ENCODE peak calls at places on chromosomes 5 and 9, in seven cellular contexts. One of them, this sample, is unnamed.

GRCh38 chr9:90000925-90001324 is 396.1 kb downstream of the GADD45G start:
- DNase-seq in GM12878: no peak
- DNase-seq in SK-N-SH: no peak
- DNase-seq in HepG2: no peak
- DNase-seq in K562: no peak
- DNase-seq in HCT116: no peak
- DNase-seq in H1: no peak
- DNase-seq in this sample: no peak

GRCh38 chr5:106306313-106307028 is 1364.3 kb downstream of the EFNA5 start:
- DNase-seq in H1: no peak
- DNase-seq in HCT116: no peak
- DNase-seq in GM12878: no peak
- DNase-seq in HepG2: no peak
- DNase-seq in SK-N-SH: no peak
- DNase-seq in K562: no peak
- DNase-seq in this sample: no peak

GRCh38 chr5:175590471-175590881 is 67.4 kb upstream of the HRH2 start:
- DNase-seq in HCT116: no peak
- DNase-seq in HepG2: no peak
- DNase-seq in SK-N-SH: no peak
- DNase-seq in K562: no peak
- DNase-seq in GM12878: no peak
- DNase-seq in H1: no peak
- DNase-seq in this sample: no peak

GRCh38 chr5:138632900-138633489 is 57.8 kb upstream of the HSPA9 start:
- DNase-seq in SK-N-SH: peak
- DNase-seq in K562: peak
- DNase-seq in H1: peak
- DNase-seq in GM12878: peak
- DNase-seq in HepG2: peak
- DNase-seq in HCT116: peak
- DNase-seq in this sample: peak

GRCh38 chr5:111083323-111083722 is 8.8 kb upstream of the WDR36 start:
- DNase-seq in HCT116: no peak
- DNase-seq in SK-N-SH: no peak
- DNase-seq in GM12878: no peak
- DNase-seq in H1: no peak
- DNase-seq in HepG2: no peak
- DNase-seq in K562: no peak
- DNase-seq in this sample: no peak

GRCh38 chr5:151757233-151758140 is 944 bp downstream of the ATOX1 start:
- DNase-seq in SK-N-SH: no peak
- DNase-seq in HepG2: no peak
- DNase-seq in HCT116: no peak
- DNase-seq in H1: no peak
- DNase-seq in GM12878: no peak
- DNase-seq in K562: peak
- DNase-seq in this sample: no peak

GRCh38 chr9:131885144-131885609 is 145.3 kb upstream of the RAPGEF1 start:
- DNase-seq in H1: no peak
- DNase-seq in HepG2: no peak
- DNase-seq in K562: no peak
- DNase-seq in HCT116: no peak
- DNase-seq in SK-N-SH: peak
- DNase-seq in GM12878: no peak
- DNase-seq in this sample: no peak

GRCh38 chr5:163509288-163510040 is 4.0 kb downstream of the MAT2B start:
- DNase-seq in HCT116: no peak
- DNase-seq in SK-N-SH: no peak
- DNase-seq in K562: no peak
- DNase-seq in HepG2: peak
- DNase-seq in H1: no peak
- DNase-seq in GM12878: no peak
- DNase-seq in this sample: no peak

GRCh38 chr5:173778784-173779304 is 109.3 kb upstream of the CPEB4 start:
- DNase-seq in HCT116: no peak
- DNase-seq in SK-N-SH: no peak
- DNase-seq in HepG2: no peak
- DNase-seq in K562: no peak
- DNase-seq in GM12878: no peak
- DNase-seq in H1: no peak
- DNase-seq in this sample: no peak

GRCh38 chr9:23088932-23089364 is 642.3 kb downstream of the DMRTA1 start:
- DNase-seq in SK-N-SH: no peak
- DNase-seq in H1: peak
- DNase-seq in GM12878: no peak
- DNase-seq in HepG2: no peak
- DNase-seq in K562: no peak
- DNase-seq in HCT116: no peak
- DNase-seq in this sample: peak

GRCh38 chr9:6942406-6942805 is 184.6 kb downstream of the KDM4C start:
- DNase-seq in K562: no peak
- DNase-seq in H1: no peak
- DNase-seq in GM12878: no peak
- DNase-seq in HepG2: no peak
- DNase-seq in SK-N-SH: no peak
- DNase-seq in HCT116: no peak
- DNase-seq in this sample: no peak

GRCh38 chr5:178153530-178154340 is at the start of gene NHP2:
- DNase-seq in K562: peak
- DNase-seq in HepG2: peak
- DNase-seq in H1: peak
- DNase-seq in GM12878: peak
- DNase-seq in SK-N-SH: peak
- DNase-seq in HCT116: peak
- DNase-seq in this sample: peak

GRCh38 chr5:139930406-139930805 is 112.7 kb downstream of the NRG2 start:
- DNase-seq in GM12878: no peak
- DNase-seq in H1: no peak
- DNase-seq in HepG2: no peak
- DNase-seq in HCT116: no peak
- DNase-seq in SK-N-SH: no peak
- DNase-seq in K562: no peak
- DNase-seq in this sample: no peak
- TF ChIP-seq YY1 in GM12878: no peak
- TF ChIP-seq YY1 in H1: no peak
- TF ChIP-seq YY1 in HepG2: no peak
- TF ChIP-seq YY1 in HCT116: no peak
- TF ChIP-seq YY1 in SK-N-SH: no peak
- TF ChIP-seq YY1 in K562: no peak
- TF ChIP-seq YY1 in this sample: no peak

GRCh38 chr9:27329292-27329691 is 32.3 kb upstream of the EQTN start:
- DNase-seq in K562: no peak
- DNase-seq in GM12878: no peak
- DNase-seq in HCT116: no peak
- DNase-seq in SK-N-SH: no peak
- DNase-seq in H1: no peak
- DNase-seq in HepG2: no peak
- DNase-seq in this sample: no peak
- TF ChIP-seq YY1 in K562: no peak
- TF ChIP-seq YY1 in GM12878: no peak
- TF ChIP-seq YY1 in HCT116: no peak
- TF ChIP-seq YY1 in SK-N-SH: no peak
- TF ChIP-seq YY1 in H1: no peak
- TF ChIP-seq YY1 in HepG2: no peak
- TF ChIP-seq YY1 in this sample: no peak

GRCh38 chr9:72753261-72753893 is 199.5 kb downstream of the ALDH1A1 start:
- DNase-seq in SK-N-SH: no peak
- DNase-seq in H1: no peak
- DNase-seq in HepG2: no peak
- DNase-seq in K562: no peak
- DNase-seq in HCT116: no peak
- DNase-seq in GM12878: no peak
- DNase-seq in this sample: no peak
- TF ChIP-seq YY1 in SK-N-SH: no peak
- TF ChIP-seq YY1 in H1: no peak
- TF ChIP-seq YY1 in HepG2: no peak
- TF ChIP-seq YY1 in K562: no peak
- TF ChIP-seq YY1 in HCT116: no peak
- TF ChIP-seq YY1 in GM12878: no peak
- TF ChIP-seq YY1 in this sample: no peak

GRCh38 chr9:29289365-29289764 is 1716.1 kb upstream of the C9orf72 start:
- DNase-seq in K562: no peak
- DNase-seq in GM12878: no peak
- DNase-seq in HepG2: no peak
- DNase-seq in H1: no peak
- DNase-seq in SK-N-SH: no peak
- DNase-seq in HCT116: no peak
- DNase-seq in this sample: no peak

GRCh38 chr9:29290519-29290918 is 1717.2 kb upstream of the C9orf72 start:
- DNase-seq in HepG2: no peak
- DNase-seq in HCT116: no peak
- DNase-seq in K562: no peak
- DNase-seq in H1: no peak
- DNase-seq in SK-N-SH: no peak
- DNase-seq in GM12878: no peak
- DNase-seq in this sample: no peak

DNA sequence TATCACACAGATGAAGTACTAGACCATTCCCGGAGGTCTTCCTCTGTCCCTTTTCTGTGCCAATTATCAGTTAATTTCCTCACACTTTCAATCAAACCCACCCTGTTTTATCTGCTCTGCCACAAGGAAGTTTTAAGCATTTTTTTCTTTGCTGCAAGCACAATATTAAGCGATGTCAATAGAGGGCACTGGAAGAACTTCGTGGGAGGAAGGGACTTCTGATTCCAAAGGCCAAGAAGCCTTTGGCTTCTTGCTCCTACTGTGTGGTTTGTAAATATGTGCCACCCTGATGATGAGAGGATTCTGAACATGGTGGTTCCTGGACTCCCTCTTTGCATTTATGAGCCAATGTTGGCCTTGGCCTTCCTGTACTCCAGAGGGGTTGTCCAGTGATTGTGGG is 1712.5 kb upstream of the C9orf72 start:
- DNase-seq in HCT116: no peak
- DNase-seq in SK-N-SH: no peak
- DNase-seq in HepG2: no peak
- DNase-seq in K562: no peak
- DNase-seq in H1: peak
- DNase-seq in GM12878: no peak
- DNase-seq in this sample: peak
- TF ChIP-seq YY1 in HCT116: no peak
- TF ChIP-seq YY1 in SK-N-SH: no peak
- TF ChIP-seq YY1 in HepG2: no peak
- TF ChIP-seq YY1 in K562: no peak
- TF ChIP-seq YY1 in H1: no peak
- TF ChIP-seq YY1 in GM12878: no peak
- TF ChIP-seq YY1 in this sample: no peak

GRCh38 chr9:13586726-13587392 is 307.4 kb upstream of the MPDZ start:
- DNase-seq in K562: no peak
- DNase-seq in HepG2: no peak
- DNase-seq in H1: no peak
- DNase-seq in HCT116: no peak
- DNase-seq in GM12878: no peak
- DNase-seq in SK-N-SH: no peak
- DNase-seq in this sample: no peak

GRCh38 chr9:13589044-13589737 is 309.7 kb upstream of the MPDZ start:
- DNase-seq in H1: no peak
- DNase-seq in HCT116: no peak
- DNase-seq in GM12878: no peak
- DNase-seq in K562: no peak
- DNase-seq in SK-N-SH: no peak
- DNase-seq in HepG2: no peak
- DNase-seq in this sample: no peak

GRCh38 chr9:13587581-13587980 is 308.1 kb upstream of the MPDZ start:
- DNase-seq in SK-N-SH: no peak
- DNase-seq in GM12878: no peak
- DNase-seq in H1: no peak
- DNase-seq in HCT116: no peak
- DNase-seq in K562: no peak
- DNase-seq in HepG2: no peak
- DNase-seq in this sample: no peak

DNA sequence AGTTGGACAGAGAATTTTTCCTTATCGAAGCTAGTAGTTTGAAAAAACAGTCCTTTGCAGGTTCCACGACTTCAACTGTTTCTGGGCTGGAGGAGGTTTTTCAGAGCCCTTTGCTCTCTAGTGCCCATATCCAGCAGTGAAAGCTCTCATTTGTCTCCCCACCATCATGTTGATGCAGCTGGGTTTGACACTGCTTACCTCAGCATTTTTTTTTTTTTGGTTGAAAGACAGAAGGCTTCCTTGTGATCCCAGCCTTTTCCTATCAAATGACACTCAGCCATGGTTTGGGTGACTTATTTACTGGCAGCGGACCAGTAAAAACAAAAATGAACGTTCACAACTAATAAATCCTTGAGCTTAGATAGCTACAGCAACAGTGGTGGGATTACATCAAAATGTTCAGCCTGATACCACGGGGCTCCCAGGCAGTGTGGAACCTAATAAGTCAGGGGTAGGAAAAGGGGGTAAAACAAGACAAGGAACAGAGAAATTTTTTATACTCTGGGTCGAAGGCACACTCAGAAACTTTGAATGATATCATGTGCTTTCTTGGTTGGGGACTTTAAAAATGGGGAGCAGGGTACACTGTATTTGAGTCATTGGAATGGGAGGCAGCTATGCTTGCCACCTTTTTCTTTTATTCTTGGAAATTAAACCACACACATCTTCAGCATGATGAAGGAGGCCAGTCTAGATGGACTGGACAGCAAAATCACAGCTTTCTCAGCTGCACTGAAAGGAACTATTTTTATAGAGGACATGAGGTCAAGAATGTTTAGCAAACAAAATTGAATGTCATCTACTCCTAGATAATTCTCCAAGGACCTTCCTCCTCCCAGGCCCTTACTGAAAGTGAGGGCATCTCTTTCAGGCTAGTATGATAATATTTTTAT is 308.9 kb upstream of the MPDZ start:
- DNase-seq in K562: no peak
- DNase-seq in HepG2: no peak
- DNase-seq in SK-N-SH: no peak
- DNase-seq in GM12878: no peak
- DNase-seq in H1: no peak
- DNase-seq in HCT116: no peak
- DNase-seq in this sample: no peak
- TF ChIP-seq YY1 in K562: no peak
- TF ChIP-seq YY1 in HepG2: no peak
- TF ChIP-seq YY1 in SK-N-SH: no peak
- TF ChIP-seq YY1 in GM12878: no peak
- TF ChIP-seq YY1 in H1: no peak
- TF ChIP-seq YY1 in HCT116: no peak
- TF ChIP-seq YY1 in this sample: no peak

GRCh38 chr5:83914662-83915418 is 194.2 kb upstream of the HAPLN1 start:
- DNase-seq in GM12878: no peak
- DNase-seq in H1: no peak
- DNase-seq in HepG2: no peak
- DNase-seq in HCT116: no peak
- DNase-seq in K562: no peak
- DNase-seq in SK-N-SH: no peak
- DNase-seq in this sample: no peak
- TF ChIP-seq YY1 in GM12878: no peak
- TF ChIP-seq YY1 in H1: no peak
- TF ChIP-seq YY1 in HepG2: no peak
- TF ChIP-seq YY1 in HCT116: no peak
- TF ChIP-seq YY1 in K562: no peak
- TF ChIP-seq YY1 in SK-N-SH: no peak
- TF ChIP-seq YY1 in this sample: no peak

GRCh38 chr9:1759009-1759408 is 256.1 kb upstream of the SMARCA2 start:
- DNase-seq in HCT116: no peak
- DNase-seq in HepG2: no peak
- DNase-seq in K562: no peak
- DNase-seq in H1: no peak
- DNase-seq in SK-N-SH: no peak
- DNase-seq in GM12878: peak
- DNase-seq in this sample: no peak
- TF ChIP-seq YY1 in HCT116: no peak
- TF ChIP-seq YY1 in HepG2: no peak
- TF ChIP-seq YY1 in K562: no peak
- TF ChIP-seq YY1 in H1: no peak
- TF ChIP-seq YY1 in SK-N-SH: no peak
- TF ChIP-seq YY1 in GM12878: no peak
- TF ChIP-seq YY1 in this sample: no peak

This sample was measured in NT2/D1.